ENCODE peak calls at places on chromosomes 16 and 17, in eight cellular contexts. One of them, this sample, is unnamed.

GRCh38 chr16:47970291-47970931 is 185.4 kb downstream of the ABCC12 start:
- DNase-seq in T-cell: no peak
- DNase-seq in naive thymus-derived CD8-positive, alpha-beta T cell: no peak
- DNase-seq in HT-29: peak
- DNase-seq in aorta: no peak
- DNase-seq in Right ventricle myocardium superior: no peak
- DNase-seq in stimulated activated CD8-positive, alpha-beta memory T cell treated with anti-CD3 and anti-CD28 coated beads, Interleukin-4, amount 100 ng/mL, for 24 hours: no peak
- DNase-seq in cardiac muscle cell: peak
- DNase-seq in this sample: no peak

GRCh38 chr17:8022358-8023038 is 16.4 kb upstream of the ALOX15B start:
- DNase-seq in cardiac muscle cell: no peak
- DNase-seq in stimulated activated CD8-positive, alpha-beta memory T cell treated with anti-CD3 and anti-CD28 coated beads, Interleukin-4, amount 100 ng/mL, for 24 hours: no peak
- DNase-seq in T-cell: no peak
- DNase-seq in aorta: no peak
- DNase-seq in HT-29: no peak
- DNase-seq in naive thymus-derived CD8-positive, alpha-beta T cell: no peak
- DNase-seq in Right ventricle myocardium superior: no peak
- DNase-seq in this sample: no peak

GRCh38 chr16:12082207-12082606 is 105.7 kb downstream of the SNX29 start:
- DNase-seq in T-cell: no peak
- DNase-seq in aorta: peak
- DNase-seq in HT-29: no peak
- DNase-seq in cardiac muscle cell: no peak
- DNase-seq in naive thymus-derived CD8-positive, alpha-beta T cell: no peak
- DNase-seq in Right ventricle myocardium superior: no peak
- DNase-seq in stimulated activated CD8-positive, alpha-beta memory T cell treated with anti-CD3 and anti-CD28 coated beads, Interleukin-4, amount 100 ng/mL, for 24 hours: no peak
- DNase-seq in this sample: no peak

GRCh38 chr16:88703486-88704309 is 2.5 kb downstream of the RNF166 start:
- DNase-seq in HT-29: no peak
- DNase-seq in naive thymus-derived CD8-positive, alpha-beta T cell: peak
- DNase-seq in Right ventricle myocardium superior: peak
- DNase-seq in cardiac muscle cell: no peak
- DNase-seq in T-cell: peak
- DNase-seq in stimulated activated CD8-positive, alpha-beta memory T cell treated with anti-CD3 and anti-CD28 coated beads, Interleukin-4, amount 100 ng/mL, for 24 hours: peak
- DNase-seq in aorta: peak
- DNase-seq in this sample: no peak

GRCh38 chr17:8479431-8479947 is 43.8 kb downstream of the NDEL1 start:
- DNase-seq in Right ventricle myocardium superior: peak
- DNase-seq in stimulated activated CD8-positive, alpha-beta memory T cell treated with anti-CD3 and anti-CD28 coated beads, Interleukin-4, amount 100 ng/mL, for 24 hours: no peak
- DNase-seq in aorta: peak
- DNase-seq in T-cell: no peak
- DNase-seq in cardiac muscle cell: no peak
- DNase-seq in naive thymus-derived CD8-positive, alpha-beta T cell: no peak
- DNase-seq in HT-29: no peak
- DNase-seq in this sample: no peak

GRCh38 chr16:24729967-24730815 is 740 bp downstream of the TNRC6A start:
- DNase-seq in T-cell: peak
- DNase-seq in HT-29: peak
- DNase-seq in stimulated activated CD8-positive, alpha-beta memory T cell treated with anti-CD3 and anti-CD28 coated beads, Interleukin-4, amount 100 ng/mL, for 24 hours: no peak
- DNase-seq in cardiac muscle cell: peak
- DNase-seq in naive thymus-derived CD8-positive, alpha-beta T cell: peak
- DNase-seq in Right ventricle myocardium superior: peak
- DNase-seq in aorta: peak
- DNase-seq in this sample: no peak

GRCh38 chr17:44005865-44006580 is 1.6 kb downstream of the NAGS start:
- DNase-seq in stimulated activated CD8-positive, alpha-beta memory T cell treated with anti-CD3 and anti-CD28 coated beads, Interleukin-4, amount 100 ng/mL, for 24 hours: no peak
- DNase-seq in Right ventricle myocardium superior: peak
- DNase-seq in HT-29: peak
- DNase-seq in naive thymus-derived CD8-positive, alpha-beta T cell: no peak
- DNase-seq in aorta: peak
- DNase-seq in T-cell: peak
- DNase-seq in cardiac muscle cell: peak
- DNase-seq in this sample: peak

GRCh38 chr17:66339563-66339962 is 37.1 kb downstream of the PRKCA start:
- DNase-seq in naive thymus-derived CD8-positive, alpha-beta T cell: no peak
- DNase-seq in stimulated activated CD8-positive, alpha-beta memory T cell treated with anti-CD3 and anti-CD28 coated beads, Interleukin-4, amount 100 ng/mL, for 24 hours: no peak
- DNase-seq in HT-29: no peak
- DNase-seq in aorta: no peak
- DNase-seq in Right ventricle myocardium superior: no peak
- DNase-seq in T-cell: no peak
- DNase-seq in cardiac muscle cell: no peak
- DNase-seq in this sample: no peak

GRCh38 chr17:35087731-35088646 is 24.5 kb upstream of the RFFL start:
- DNase-seq in T-cell: peak
- DNase-seq in HT-29: peak
- DNase-seq in naive thymus-derived CD8-positive, alpha-beta T cell: peak
- DNase-seq in stimulated activated CD8-positive, alpha-beta memory T cell treated with anti-CD3 and anti-CD28 coated beads, Interleukin-4, amount 100 ng/mL, for 24 hours: no peak
- DNase-seq in aorta: peak
- DNase-seq in Right ventricle myocardium superior: peak
- DNase-seq in cardiac muscle cell: peak
- DNase-seq in this sample: no peak

GRCh38 chr16:66275795-66276428 is 90.6 kb upstream of the CDH5 start:
- DNase-seq in HT-29: peak
- DNase-seq in stimulated activated CD8-positive, alpha-beta memory T cell treated with anti-CD3 and anti-CD28 coated beads, Interleukin-4, amount 100 ng/mL, for 24 hours: no peak
- DNase-seq in aorta: no peak
- DNase-seq in naive thymus-derived CD8-positive, alpha-beta T cell: no peak
- DNase-seq in Right ventricle myocardium superior: no peak
- DNase-seq in T-cell: no peak
- DNase-seq in cardiac muscle cell: peak
- DNase-seq in this sample: peak

GRCh38 chr17:40490289-40490853 is 11.1 kb downstream of the TNS4 start:
- DNase-seq in aorta: peak
- DNase-seq in cardiac muscle cell: peak
- DNase-seq in Right ventricle myocardium superior: peak
- DNase-seq in HT-29: no peak
- DNase-seq in stimulated activated CD8-positive, alpha-beta memory T cell treated with anti-CD3 and anti-CD28 coated beads, Interleukin-4, amount 100 ng/mL, for 24 hours: no peak
- DNase-seq in naive thymus-derived CD8-positive, alpha-beta T cell: no peak
- DNase-seq in T-cell: no peak
- DNase-seq in this sample: peak

GRCh38 chr16:57634171-57634570 is 5.7 kb downstream of the ADGRG1 start:
- DNase-seq in aorta: no peak
- DNase-seq in cardiac muscle cell: no peak
- DNase-seq in naive thymus-derived CD8-positive, alpha-beta T cell: no peak
- DNase-seq in HT-29: no peak
- DNase-seq in Right ventricle myocardium superior: no peak
- DNase-seq in T-cell: no peak
- DNase-seq in stimulated activated CD8-positive, alpha-beta memory T cell treated with anti-CD3 and anti-CD28 coated beads, Interleukin-4, amount 100 ng/mL, for 24 hours: no peak
- DNase-seq in this sample: no peak

GRCh38 chr16:83002351-83003334 is 375.9 kb downstream of the CDH13 start:
- DNase-seq in Right ventricle myocardium superior: no peak
- DNase-seq in cardiac muscle cell: no peak
- DNase-seq in T-cell: no peak
- DNase-seq in aorta: no peak
- DNase-seq in naive thymus-derived CD8-positive, alpha-beta T cell: no peak
- DNase-seq in stimulated activated CD8-positive, alpha-beta memory T cell treated with anti-CD3 and anti-CD28 coated beads, Interleukin-4, amount 100 ng/mL, for 24 hours: no peak
- DNase-seq in HT-29: peak
- DNase-seq in this sample: no peak

GRCh38 chr16:88988980-88989791 is 12.2 kb upstream of the CBFA2T3 start:
- DNase-seq in naive thymus-derived CD8-positive, alpha-beta T cell: no peak
- DNase-seq in stimulated activated CD8-positive, alpha-beta memory T cell treated with anti-CD3 and anti-CD28 coated beads, Interleukin-4, amount 100 ng/mL, for 24 hours: no peak
- DNase-seq in HT-29: no peak
- DNase-seq in T-cell: no peak
- DNase-seq in Right ventricle myocardium superior: no peak
- DNase-seq in cardiac muscle cell: no peak
- DNase-seq in aorta: no peak
- DNase-seq in this sample: no peak

GRCh38 chr17:21129023-21129681 is 2.4 kb downstream of the DHRS7B start:
- DNase-seq in naive thymus-derived CD8-positive, alpha-beta T cell: no peak
- DNase-seq in T-cell: no peak
- DNase-seq in stimulated activated CD8-positive, alpha-beta memory T cell treated with anti-CD3 and anti-CD28 coated beads, Interleukin-4, amount 100 ng/mL, for 24 hours: no peak
- DNase-seq in aorta: no peak
- DNase-seq in HT-29: peak
- DNase-seq in Right ventricle myocardium superior: no peak
- DNase-seq in cardiac muscle cell: peak
- DNase-seq in this sample: no peak

GRCh38 chr16:72240949-72241348 is 69.0 kb upstream of the PMFBP1 start:
- DNase-seq in stimulated activated CD8-positive, alpha-beta memory T cell treated with anti-CD3 and anti-CD28 coated beads, Interleukin-4, amount 100 ng/mL, for 24 hours: no peak
- DNase-seq in Right ventricle myocardium superior: no peak
- DNase-seq in cardiac muscle cell: no peak
- DNase-seq in HT-29: no peak
- DNase-seq in aorta: no peak
- DNase-seq in naive thymus-derived CD8-positive, alpha-beta T cell: no peak
- DNase-seq in T-cell: no peak
- DNase-seq in this sample: no peak

GRCh38 chr17:31487648-31488263 is 96.3 kb downstream of the RAB11FIP4 start:
- DNase-seq in HT-29: peak
- DNase-seq in naive thymus-derived CD8-positive, alpha-beta T cell: peak
- DNase-seq in T-cell: peak
- DNase-seq in stimulated activated CD8-positive, alpha-beta memory T cell treated with anti-CD3 and anti-CD28 coated beads, Interleukin-4, amount 100 ng/mL, for 24 hours: peak
- DNase-seq in cardiac muscle cell: peak
- DNase-seq in Right ventricle myocardium superior: peak
- DNase-seq in aorta: peak
- DNase-seq in this sample: peak

GRCh38 chr17:34161600-34161999 is 93.5 kb upstream of the CCL2 start:
- DNase-seq in T-cell: no peak
- DNase-seq in aorta: no peak
- DNase-seq in Right ventricle myocardium superior: no peak
- DNase-seq in stimulated activated CD8-positive, alpha-beta memory T cell treated with anti-CD3 and anti-CD28 coated beads, Interleukin-4, amount 100 ng/mL, for 24 hours: no peak
- DNase-seq in cardiac muscle cell: no peak
- DNase-seq in naive thymus-derived CD8-positive, alpha-beta T cell: no peak
- DNase-seq in HT-29: no peak
- DNase-seq in this sample: no peak

GRCh38 chr17:4604111-4604644 is 19.8 kb downstream of the SMTNL2 start:
- DNase-seq in stimulated activated CD8-positive, alpha-beta memory T cell treated with anti-CD3 and anti-CD28 coated beads, Interleukin-4, amount 100 ng/mL, for 24 hours: no peak
- DNase-seq in aorta: peak
- DNase-seq in cardiac muscle cell: peak
- DNase-seq in Right ventricle myocardium superior: peak
- DNase-seq in T-cell: no peak
- DNase-seq in naive thymus-derived CD8-positive, alpha-beta T cell: no peak
- DNase-seq in HT-29: no peak
- DNase-seq in this sample: no peak

GRCh38 chr17:6853764-6854442 is 22.4 kb upstream of the TEKT1 start:
- DNase-seq in stimulated activated CD8-positive, alpha-beta memory T cell treated with anti-CD3 and anti-CD28 coated beads, Interleukin-4, amount 100 ng/mL, for 24 hours: no peak
- DNase-seq in HT-29: no peak
- DNase-seq in aorta: no peak
- DNase-seq in Right ventricle myocardium superior: no peak
- DNase-seq in T-cell: peak
- DNase-seq in cardiac muscle cell: no peak
- DNase-seq in naive thymus-derived CD8-positive, alpha-beta T cell: no peak
- DNase-seq in this sample: peak

GRCh38 chr17:39166437-39167335 is 725 bp upstream of the ARL5C start:
- DNase-seq in naive thymus-derived CD8-positive, alpha-beta T cell: no peak
- DNase-seq in stimulated activated CD8-positive, alpha-beta memory T cell treated with anti-CD3 and anti-CD28 coated beads, Interleukin-4, amount 100 ng/mL, for 24 hours: no peak
- DNase-seq in HT-29: no peak
- DNase-seq in aorta: no peak
- DNase-seq in cardiac muscle cell: no peak
- DNase-seq in Right ventricle myocardium superior: no peak
- DNase-seq in T-cell: no peak
- DNase-seq in this sample: no peak

GRCh38 chr17:59811209-59811608 is 81.5 kb downstream of the TUBD1 start:
- DNase-seq in T-cell: no peak
- DNase-seq in HT-29: no peak
- DNase-seq in naive thymus-derived CD8-positive, alpha-beta T cell: no peak
- DNase-seq in stimulated activated CD8-positive, alpha-beta memory T cell treated with anti-CD3 and anti-CD28 coated beads, Interleukin-4, amount 100 ng/mL, for 24 hours: no peak
- DNase-seq in aorta: no peak
- DNase-seq in cardiac muscle cell: no peak
- DNase-seq in Right ventricle myocardium superior: no peak
- DNase-seq in this sample: no peak

GRCh38 chr17:72120878-72121163 is at the start of gene SOX9:
- DNase-seq in naive thymus-derived CD8-positive, alpha-beta T cell: no peak
- DNase-seq in HT-29: peak
- DNase-seq in Right ventricle myocardium superior: peak
- DNase-seq in aorta: peak
- DNase-seq in stimulated activated CD8-positive, alpha-beta memory T cell treated with anti-CD3 and anti-CD28 coated beads, Interleukin-4, amount 100 ng/mL, for 24 hours: no peak
- DNase-seq in T-cell: no peak
- DNase-seq in cardiac muscle cell: peak
- DNase-seq in this sample: peak

GRCh38 chr17:6989779-6990178 is 6.1 kb upstream of the ALOX12 start:
- DNase-seq in Right ventricle myocardium superior: no peak
- DNase-seq in stimulated activated CD8-positive, alpha-beta memory T cell treated with anti-CD3 and anti-CD28 coated beads, Interleukin-4, amount 100 ng/mL, for 24 hours: no peak
- DNase-seq in HT-29: no peak
- DNase-seq in naive thymus-derived CD8-positive, alpha-beta T cell: no peak
- DNase-seq in aorta: no peak
- DNase-seq in cardiac muscle cell: no peak
- DNase-seq in T-cell: no peak
- DNase-seq in this sample: no peak

GRCh38 chr17:59425085-59425901 is 93.8 kb downstream of the YPEL2 start:
- DNase-seq in Right ventricle myocardium superior: peak
- DNase-seq in cardiac muscle cell: peak
- DNase-seq in naive thymus-derived CD8-positive, alpha-beta T cell: no peak
- DNase-seq in T-cell: no peak
- DNase-seq in aorta: peak
- DNase-seq in HT-29: no peak
- DNase-seq in stimulated activated CD8-positive, alpha-beta memory T cell treated with anti-CD3 and anti-CD28 coated beads, Interleukin-4, amount 100 ng/mL, for 24 hours: no peak
- DNase-seq in this sample: no peak

GRCh38 chr17:31564883-31565297 is 173.4 kb downstream of the RAB11FIP4 start:
- DNase-seq in Right ventricle myocardium superior: no peak
- DNase-seq in HT-29: no peak
- DNase-seq in cardiac muscle cell: no peak
- DNase-seq in T-cell: no peak
- DNase-seq in aorta: no peak
- DNase-seq in stimulated activated CD8-positive, alpha-beta memory T cell treated with anti-CD3 and anti-CD28 coated beads, Interleukin-4, amount 100 ng/mL, for 24 hours: no peak
- DNase-seq in naive thymus-derived CD8-positive, alpha-beta T cell: no peak
- DNase-seq in this sample: peak

GRCh38 chr17:2056221-2057129 is 1.6 kb downstream of the HIC1 start:
- DNase-seq in naive thymus-derived CD8-positive, alpha-beta T cell: peak
- DNase-seq in HT-29: no peak
- DNase-seq in stimulated activated CD8-positive, alpha-beta memory T cell treated with anti-CD3 and anti-CD28 coated beads, Interleukin-4, amount 100 ng/mL, for 24 hours: no peak
- DNase-seq in cardiac muscle cell: peak
- DNase-seq in aorta: no peak
- DNase-seq in Right ventricle myocardium superior: peak
- DNase-seq in T-cell: peak
- DNase-seq in this sample: peak

GRCh38 chr16:84861671-84862070 is 41.9 kb downstream of the CRISPLD2 start:
- DNase-seq in HT-29: no peak
- DNase-seq in stimulated activated CD8-positive, alpha-beta memory T cell treated with anti-CD3 and anti-CD28 coated beads, Interleukin-4, amount 100 ng/mL, for 24 hours: no peak
- DNase-seq in aorta: no peak
- DNase-seq in naive thymus-derived CD8-positive, alpha-beta T cell: no peak
- DNase-seq in Right ventricle myocardium superior: no peak
- DNase-seq in cardiac muscle cell: no peak
- DNase-seq in T-cell: no peak
- DNase-seq in this sample: no peak

GRCh38 chr17:78358538-78359215 is 1.2 kb downstream of the SOCS3 start:
- DNase-seq in Right ventricle myocardium superior: no peak
- DNase-seq in stimulated activated CD8-positive, alpha-beta memory T cell treated with anti-CD3 and anti-CD28 coated beads, Interleukin-4, amount 100 ng/mL, for 24 hours: no peak
- DNase-seq in aorta: no peak
- DNase-seq in naive thymus-derived CD8-positive, alpha-beta T cell: no peak
- DNase-seq in cardiac muscle cell: peak
- DNase-seq in HT-29: no peak
- DNase-seq in T-cell: peak
- DNase-seq in this sample: peak

GRCh38 chr17:3008336-3009279 is 54.8 kb downstream of the OR1D5 start:
- DNase-seq in stimulated activated CD8-positive, alpha-beta memory T cell treated with anti-CD3 and anti-CD28 coated beads, Interleukin-4, amount 100 ng/mL, for 24 hours: no peak
- DNase-seq in aorta: peak
- DNase-seq in T-cell: no peak
- DNase-seq in Right ventricle myocardium superior: no peak
- DNase-seq in cardiac muscle cell: no peak
- DNase-seq in naive thymus-derived CD8-positive, alpha-beta T cell: no peak
- DNase-seq in HT-29: no peak
- DNase-seq in this sample: no peak